ENCODE peak calls at places on chromosomes 4 and X, in eight cellular contexts. One of them, this sample, is unnamed.

GRCh38 chr4:106690487-106690886 is 321.9 kb upstream of the GIMD1 start:
- DNase-seq in activated gamma-delta T cell treated with Interleukin-2 at 50 U/mL for 16 hours: no peak
- DNase-seq in astrocyte of the spinal cord: peak
- DNase-seq in RPMI8226: no peak
- DNase-seq in bronchial epithelial cell: peak
- DNase-seq in stomach: no peak
- DNase-seq in RPMI7951: peak
- DNase-seq in NCI-H226: peak
- DNase-seq in this sample: no peak

GRCh38 chr4:184503869-184504300 is 29.5 kb upstream of the IRF2 start:
- DNase-seq in activated gamma-delta T cell treated with Interleukin-2 at 50 U/mL for 16 hours: peak
- DNase-seq in astrocyte of the spinal cord: no peak
- DNase-seq in RPMI8226: peak
- DNase-seq in bronchial epithelial cell: peak
- DNase-seq in stomach: no peak
- DNase-seq in RPMI7951: peak
- DNase-seq in NCI-H226: no peak
- DNase-seq in this sample: peak

GRCh38 chr4:16890651-16891050 is 7.8 kb downstream of the LDB2 start:
- DNase-seq in activated gamma-delta T cell treated with Interleukin-2 at 50 U/mL for 16 hours: no peak
- DNase-seq in astrocyte of the spinal cord: no peak
- DNase-seq in RPMI8226: no peak
- DNase-seq in bronchial epithelial cell: no peak
- DNase-seq in stomach: no peak
- DNase-seq in RPMI7951: no peak
- DNase-seq in NCI-H226: no peak
- DNase-seq in this sample: no peak

GRCh38 chrX:45850775-45851433 is 650.2 kb upstream of the DIPK2B start:
- DNase-seq in activated gamma-delta T cell treated with Interleukin-2 at 50 U/mL for 16 hours: peak
- DNase-seq in astrocyte of the spinal cord: peak
- DNase-seq in RPMI8226: peak
- DNase-seq in bronchial epithelial cell: peak
- DNase-seq in stomach: peak
- DNase-seq in RPMI7951: peak
- DNase-seq in NCI-H226: no peak
- DNase-seq in this sample: peak

GRCh38 chr4:76199664-76200211 is 13.9 kb downstream of the SCARB2 start:
- DNase-seq in activated gamma-delta T cell treated with Interleukin-2 at 50 U/mL for 16 hours: no peak
- DNase-seq in astrocyte of the spinal cord: peak
- DNase-seq in RPMI8226: peak
- DNase-seq in bronchial epithelial cell: no peak
- DNase-seq in stomach: peak
- DNase-seq in RPMI7951: peak
- DNase-seq in NCI-H226: no peak
- DNase-seq in this sample: peak

GRCh38 chr4:12548678-12549077 is 935.5 kb downstream of the RAB28 start:
- DNase-seq in activated gamma-delta T cell treated with Interleukin-2 at 50 U/mL for 16 hours: no peak
- DNase-seq in astrocyte of the spinal cord: no peak
- DNase-seq in RPMI8226: no peak
- DNase-seq in bronchial epithelial cell: no peak
- DNase-seq in stomach: no peak
- DNase-seq in RPMI7951: no peak
- DNase-seq in NCI-H226: no peak
- DNase-seq in this sample: no peak

GRCh38 chrX:6292599-6292998 is 63.9 kb upstream of the NLGN4X start:
- DNase-seq in activated gamma-delta T cell treated with Interleukin-2 at 50 U/mL for 16 hours: no peak
- DNase-seq in astrocyte of the spinal cord: no peak
- DNase-seq in RPMI8226: peak
- DNase-seq in bronchial epithelial cell: no peak
- DNase-seq in stomach: no peak
- DNase-seq in RPMI7951: no peak
- DNase-seq in NCI-H226: no peak
- DNase-seq in this sample: no peak

GRCh38 chrX:13774696-13775095 is 40.1 kb downstream of the OFD1 start:
- DNase-seq in activated gamma-delta T cell treated with Interleukin-2 at 50 U/mL for 16 hours: no peak
- DNase-seq in astrocyte of the spinal cord: peak
- DNase-seq in RPMI8226: no peak
- DNase-seq in bronchial epithelial cell: no peak
- DNase-seq in stomach: no peak
- DNase-seq in RPMI7951: no peak
- DNase-seq in NCI-H226: no peak
- DNase-seq in this sample: no peak

GRCh38 chr4:57093816-57094481 is 16.2 kb downstream of the IGFBP7 start:
- DNase-seq in activated gamma-delta T cell treated with Interleukin-2 at 50 U/mL for 16 hours: no peak
- DNase-seq in astrocyte of the spinal cord: no peak
- DNase-seq in RPMI8226: no peak
- DNase-seq in bronchial epithelial cell: no peak
- DNase-seq in stomach: no peak
- DNase-seq in RPMI7951: peak
- DNase-seq in NCI-H226: no peak
- DNase-seq in this sample: no peak

GRCh38 chrX:87338510-87338909 is 179.1 kb upstream of the KLHL4 start:
- DNase-seq in activated gamma-delta T cell treated with Interleukin-2 at 50 U/mL for 16 hours: no peak
- DNase-seq in astrocyte of the spinal cord: peak
- DNase-seq in RPMI8226: peak
- DNase-seq in bronchial epithelial cell: peak
- DNase-seq in stomach: no peak
- DNase-seq in RPMI7951: peak
- DNase-seq in NCI-H226: peak
- DNase-seq in this sample: no peak